ENCODE peak calls at places on chromosomes 11 and 22, in ten cellular contexts. D is aorta; B is fibroblast of lung; X is brain microvascular endothelial cell; Q is dorsolateral prefrontal cortex; J is CD4-positive, alpha-beta memory T cell; R is IMR-90; P is upper lobe of left lung; I is pancreas; L is kidney. A is an unnamed sample.

GRCh38 chr11:69981119-69981770 is 96.9 kb upstream of the ANO1 start:
- DNase-seq in I (no peak), D (no peak), Q (no peak), J (no peak), B (no peak), X (no peak), P (no peak), L (peak; percentile 32), R (no peak), A (no peak)

GRCh38 chr11:122178795-122179194 is 62.8 kb upstream of the BLID start:
- DNase-seq in I (no peak), B (no peak), X (no peak), R (peak; percentile 37), D (no peak), J (no peak), L (no peak), Q (no peak), P (no peak), A (no peak)

GRCh38 chr11:13487661-13488030 is 8.2 kb downstream of the PTH start:
- DNase-seq in J (peak; percentile 26), X (peak; percentile 11), Q (no peak), I (no peak), R (peak; percentile 3), B (no peak), P (no peak), D (no peak), L (no peak), A (no peak)

GRCh38 chr11:35143509-35144102 is 4.6 kb downstream of the CD44 start:
- DNase-seq in R (no peak), D (no peak), L (no peak), J (no peak), P (no peak), Q (no peak), I (no peak), X (no peak), B (no peak), A (no peak)

GRCh38 chr22:24108073-24108472 is 73.2 kb upstream of the SUSD2 start:
- DNase-seq in L (no peak), Q (no peak), B (no peak), P (no peak), R (no peak), D (no peak), I (no peak), X (no peak), J (no peak), A (no peak)

GRCh38 chr11:119532551-119532950 is 109.6 kb upstream of the THY1 start:
- DNase-seq in P (no peak), L (peak; percentile 12), X (no peak), R (no peak), D (peak; percentile 33), Q (no peak), I (no peak), B (no peak), J (no peak), A (no peak)

GRCh38 chr11:2534131-2534956 is 89.5 kb downstream of the KCNQ1 start:
- DNase-seq in B (no peak), J (no peak), R (no peak), Q (peak; percentile 39), P (no peak), X (no peak), L (peak; percentile 75), I (peak; percentile 66), D (peak; percentile 68), A (no peak)

GRCh38 chr11:36672815-36673450 is 74.9 kb upstream of the RAG2 start:
- DNase-seq in P (no peak), R (peak; percentile 58), X (peak; percentile 63), L (no peak), J (peak; percentile 45), I (no peak), B (peak; percentile 61), Q (no peak), D (no peak), A (no peak)

GRCh38 chr22:46491936-46492335 is 45.5 kb downstream of the CELSR1 start:
- DNase-seq in J (no peak), Q (no peak), I (no peak), X (no peak), L (peak; percentile 61), P (no peak), B (no peak), D (no peak), R (peak; percentile 19), A (no peak)

GRCh38 chr11:72576196-72576595 is 98.0 kb downstream of the PDE2A start:
- DNase-seq in P (no peak), I (no peak), R (no peak), J (no peak), L (no peak), X (no peak), B (no peak), D (no peak), Q (no peak), A (no peak)

GRCh38 chr22:44316393-44317162 is 3.8 kb upstream of the SHISAL1 start:
- DNase-seq in L (peak; percentile 29), X (no peak), Q (no peak), R (no peak), P (no peak), B (no peak), J (no peak), I (peak; percentile 15), D (no peak), A (no peak)
- H3K27ac ChIP-seq in L (no peak overlapping the region), X (no peak overlapping the region), Q (no peak overlapping the region), R (no peak overlapping the region), P (no peak overlapping the region), B (no peak overlapping the region), J (no peak overlapping the region), I (no peak overlapping the region), D (no peak overlapping the region), A (no peak overlapping the region)

GRCh38 chr11:65607614-65608426 is 6.2 kb downstream of the MAP3K11 start:
- DNase-seq in L (no peak), J (no peak), X (no peak), P (peak; percentile 74), I (peak; percentile 59), B (no peak), D (no peak), R (no peak), Q (no peak), A (no peak)
- H3K4me3 ChIP-seq in L (no peak overlapping the region), J (no peak overlapping the region), X (peak overlapping the region; percentile 35), P (peak overlapping the region; percentile 15), I (no peak overlapping the region), B (no peak overlapping the region), D (no peak overlapping the region), R (no peak overlapping the region), Q (peak overlapping the region; percentile 55), A (peak overlapping the region; percentile 36)

GRCh38 chr11:114366331-114367243 is 33.7 kb downstream of the C11orf71 start:
- DNase-seq in D (no peak), J (no peak), Q (no peak), I (no peak), B (peak; percentile 63), L (no peak), R (peak; percentile 92), P (no peak), X (peak; percentile 87), A (no peak)

GRCh38 chr11:114367244-114367957 is 32.9 kb downstream of the C11orf71 start:
- DNase-seq in R (no peak), J (no peak), I (no peak), Q (no peak), X (no peak), D (no peak), L (no peak), P (no peak), B (no peak), A (no peak)

GRCh38 chr11:114375052-114375451 is 25.3 kb downstream of the C11orf71 start:
- DNase-seq in J (no peak), B (no peak), L (no peak), D (no peak), X (no peak), Q (no peak), I (no peak), R (no peak), P (no peak), A (no peak)

DNA sequence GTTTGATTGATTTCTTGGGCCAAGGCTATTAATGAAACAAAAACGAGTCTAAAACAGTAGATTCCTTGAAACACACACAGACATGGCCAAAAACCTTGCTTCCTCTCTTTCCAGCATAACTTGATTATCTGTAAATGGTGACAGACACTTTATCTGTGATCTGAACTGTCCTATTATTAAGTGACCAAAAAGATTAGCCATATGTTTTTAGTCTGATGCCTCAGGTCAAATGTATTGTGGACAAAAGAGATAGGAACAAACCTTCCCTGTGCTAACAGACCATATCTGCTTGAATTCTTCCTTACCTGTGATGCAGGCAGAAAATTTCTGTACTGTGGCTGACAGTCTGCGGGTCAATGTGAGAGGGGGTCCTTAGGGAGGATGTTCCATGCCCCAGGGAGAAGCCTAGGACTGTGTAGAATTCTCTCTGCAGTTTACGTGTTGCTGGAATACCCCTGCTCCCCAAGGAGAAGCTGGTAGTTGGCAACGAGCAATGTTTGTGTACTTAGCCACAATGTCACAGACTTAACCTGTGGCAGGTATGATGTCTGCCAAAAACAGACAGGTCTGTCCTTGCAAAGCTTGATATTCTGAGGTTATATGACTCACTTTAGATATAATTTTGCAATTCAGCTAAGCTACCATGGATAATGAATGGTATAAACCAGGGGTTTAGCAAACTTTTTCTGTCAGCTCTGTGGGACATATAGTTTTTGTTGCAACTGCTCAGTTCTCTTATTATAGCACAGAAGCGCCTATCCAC is 31.2 kb downstream of the C11orf71 start:
- DNase-seq in L (no peak), Q (no peak), X (no peak), P (no peak), R (no peak), B (no peak), D (no peak), I (no peak), J (no peak), A (no peak)
- H3K27ac ChIP-seq in L (no peak overlapping the region), Q (no peak overlapping the region), X (no peak overlapping the region), P (no peak overlapping the region), R (no peak overlapping the region), B (no peak overlapping the region), D (no peak overlapping the region), I (no peak overlapping the region), J (no peak overlapping the region), A (no peak overlapping the region)

GRCh38 chr22:30609260-30610185 is 2.5 kb downstream of the TCN2 start:
- DNase-seq in L (no peak), I (no peak), R (peak; percentile 86), J (no peak), Q (no peak), D (no peak), B (peak; percentile 88), P (no peak), X (peak; percentile 80), A (peak; percentile 41)
- H3K4me3 ChIP-seq in L (no peak overlapping the region), I (no peak overlapping the region), R (no peak overlapping the region), J (no peak overlapping the region), Q (no peak overlapping the region), D (no peak overlapping the region), B (no peak overlapping the region), P (no peak overlapping the region), X (no peak overlapping the region), A (no peak overlapping the region)

A was measured in ovary.